ENCODE peak calls at places on chromosomes 2 and 18, in five cellular contexts. D is naive thymus-derived CD4-positive, alpha-beta T cell; N is CD8-positive, alpha-beta T cell; Y is left ventricle myocardium inferior; P is lung. W is an unnamed sample.
A peak's percentile ranks its signal among the peaks of the same experiment; 100 is the strongest.

GRCh38 chr2:140604096-140604495 is 1526.7 kb downstream of the LRP1B start:
- DNase-seq in D (no peak), N (no peak), Y (no peak), P (no peak), W (no peak)

GRCh38 chr2:68185541-68186164 is 28.0 kb downstream of the PNO1 start:
- DNase-seq in D (peak; percentile 51), N (peak; percentile 11), Y (no peak), P (peak; percentile 47), W (peak; percentile 69)

GRCh38 chr2:53077413-53077812 is 690.2 kb upstream of the CHAC2 start:
- DNase-seq in D (no peak), N (no peak), Y (no peak), P (no peak), W (no peak)

GRCh38 chr2:236512902-236513433 is 56.7 kb upstream of the ACKR3 start:
- DNase-seq in D (peak; percentile 69), N (peak; percentile 52), Y (peak; percentile 53), P (peak; percentile 61), W (peak; percentile 55)

GRCh38 chr2:99998981-99999380 is 143.4 kb downstream of the AFF3 start:
- DNase-seq in D (no peak), N (no peak), Y (no peak), P (no peak), W (no peak)

GRCh38 chr2:41737888-41738287 is 309.9 kb upstream of the PKDCC start:
- DNase-seq in D (no peak), N (no peak), Y (no peak), P (no peak), W (no peak)

GRCh38 chr2:61763605-61764034 is 90.2 kb downstream of the FAM161A start:
- DNase-seq in D (no peak), N (no peak), Y (peak; percentile 81), P (peak; percentile 78), W (peak; percentile 93)

GRCh38 chr2:44547713-44548112 is 186.0 kb downstream of the CAMKMT start:
- DNase-seq in D (no peak), N (no peak), Y (no peak), P (no peak), W (no peak)

GRCh38 chr2:156565066-156565710 is 129.0 kb downstream of the GPD2 start:
- DNase-seq in D (no peak), N (no peak), Y (no peak), P (no peak), W (no peak)

GRCh38 chr2:190847504-190848201 is 33.0 kb upstream of the GLS start:
- DNase-seq in D (no peak), N (no peak), Y (no peak), P (no peak), W (no peak)

GRCh38 chr2:181988154-181988924 is 2.7 kb downstream of the PPP1R1C start:
- DNase-seq in D (no peak), N (no peak), Y (no peak), P (no peak), W (no peak)

GRCh38 chr2:241279413-241279812 is 36.1 kb downstream of the HDLBP start:
- DNase-seq in D (no peak), N (no peak), Y (no peak), P (no peak), W (no peak)

GRCh38 chr2:24086241-24086640 is 1.6 kb upstream of the TP53I3 start:
- DNase-seq in D (no peak), N (no peak), Y (no peak), P (no peak), W (no peak)

GRCh38 chr18:53991202-53991601 is 233.3 kb downstream of the MBD2 start:
- DNase-seq in D (no peak), N (no peak), Y (no peak), P (no peak), W (no peak)

GRCh38 chr2:10042301-10043161 is 819 bp upstream of the KLF11 start:
- DNase-seq in D (peak; percentile 58), N (no peak), Y (peak; percentile 89), P (peak; percentile 79), W (peak; percentile 88)

GRCh38 chr2:132557694-132558093 is 112.3 kb downstream of the LYPD1 start:
- DNase-seq in D (no peak), N (no peak), Y (no peak), P (no peak), W (no peak)

GRCh38 chr18:23210526-23210925 is 75.2 kb downstream of the CABLES1 start:
- DNase-seq in D (no peak), N (no peak), Y (no peak), P (no peak), W (no peak)

GRCh38 chr2:64730551-64731305 is 77.0 kb upstream of the SERTAD2 start:
- DNase-seq in D (peak; percentile 52), N (no peak), Y (peak; percentile 38), P (peak; percentile 47), W (peak; percentile 51)

GRCh38 chr2:10271946-10272345 is 30.8 kb upstream of the HPCAL1 start:
- DNase-seq in D (no peak), N (no peak), Y (no peak), P (no peak), W (no peak)

GRCh38 chr2:200856806-200857205 is 7.7 kb downstream of the CLK1 start:
- DNase-seq in D (no peak), N (no peak), Y (no peak), P (no peak), W (no peak)

GRCh38 chr18:2970762-2971659 is 41.9 kb downstream of the LPIN2 start:
- DNase-seq in D (no peak), N (no peak), Y (no peak), P (no peak), W (no peak)

GRCh38 chr2:239462671-239463506 is 62.1 kb upstream of the HDAC4 start:
- DNase-seq in D (no peak), N (no peak), Y (no peak), P (no peak), W (no peak)

GRCh38 chr18:76363451-76364120 is 131.5 kb downstream of the ZNF516 start:
- DNase-seq in D (no peak), N (no peak), Y (no peak), P (no peak), W (no peak)

GRCh38 chr2:9122367-9122766 is 84.2 kb upstream of the ASAP2 start:
- DNase-seq in D (no peak), N (no peak), Y (no peak), P (no peak), W (no peak)

GRCh38 chr18:23950644-23951043 is 63.9 kb upstream of the TTC39C start:
- DNase-seq in D (no peak), N (no peak), Y (no peak), P (no peak), W (no peak)

GRCh38 chr18:30186245-30186644 is 856.3 kb downstream of the DSC3 start:
- DNase-seq in D (no peak), N (no peak), Y (no peak), P (no peak), W (no peak)

GRCh38 chr2:234978466-234979203 is 26.8 kb downstream of the SH3BP4 start:
- DNase-seq in D (no peak), N (no peak), Y (no peak), P (peak; percentile 67), W (no peak)

GRCh38 chr2:234976479-234977227 is 24.8 kb downstream of the SH3BP4 start:
- DNase-seq in D (no peak), N (no peak), Y (no peak), P (no peak), W (no peak)

GRCh38 chr2:234979204-234980167 is 27.7 kb downstream of the SH3BP4 start:
- DNase-seq in D (no peak), N (no peak), Y (no peak), P (no peak), W (no peak)

GRCh38 chr2:234975611-234976010 is 23.8 kb downstream of the SH3BP4 start:
- DNase-seq in D (no peak), N (no peak), Y (no peak), P (no peak), W (no peak)

GRCh38 chr2:234977228-234977679 is 25.4 kb downstream of the SH3BP4 start:
- DNase-seq in D (no peak), N (no peak), Y (no peak), P (no peak), W (no peak)
- H3K27ac ChIP-seq in D (no peak overlapping the region), N (no peak overlapping the region), Y (no peak overlapping the region), P (no peak overlapping the region), W (no peak overlapping the region)

GRCh38 chr2:15942711-15943345 is 2.5 kb downstream of the MYCN start:
- DNase-seq in D (no peak), N (no peak), Y (no peak), P (no peak), W (no peak)

GRCh38 chr2:15940661-15941482 is 522 bp downstream of the MYCN start:
- DNase-seq in D (no peak), N (no peak), Y (no peak), P (no peak), W (no peak)

GRCh38 chr2:15943378-15943851 is 3.1 kb downstream of the MYCN start:
- DNase-seq in D (no peak), N (no peak), Y (peak; percentile 38), P (no peak), W (peak; percentile 55)

GRCh38 chr2:15941483-15941853 is 1.1 kb downstream of the MYCN start:
- DNase-seq in D (no peak), N (no peak), Y (no peak), P (no peak), W (no peak)

GRCh38 chr2:15941970-15942710 is 1.8 kb downstream of the MYCN start:
- DNase-seq in D (peak; percentile 11), N (no peak), Y (no peak), P (no peak), W (no peak)
- H3K4me3 ChIP-seq in D (peak overlapping the region; percentile 46), N (peak overlapping the region; percentile 60), Y (peak overlapping the region; percentile 73), P (peak overlapping the region; percentile 55), W (peak overlapping the region; percentile 63)

DNA sequence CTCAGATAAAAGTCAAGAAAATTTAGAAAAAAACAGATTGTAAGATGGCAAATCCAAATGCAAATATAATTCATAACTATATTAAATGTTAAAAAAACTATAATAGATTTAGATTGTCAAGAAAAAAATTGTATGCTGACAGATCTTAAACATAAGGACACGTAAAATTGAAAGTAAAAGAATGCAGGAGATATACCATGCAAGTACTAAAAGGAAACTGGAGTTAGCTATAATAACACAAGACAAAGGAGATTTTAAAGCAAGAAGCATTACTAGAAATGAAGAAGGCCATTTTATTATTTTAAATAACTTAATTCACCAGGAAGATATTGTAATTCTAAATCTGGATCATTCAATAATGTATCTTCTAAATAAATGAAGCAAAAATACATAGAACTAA is 48.3 kb downstream of the TTC21B start:
- DNase-seq in D (no peak), N (no peak), Y (no peak), P (no peak), W (no peak)
- H3K4me1 ChIP-seq in D (no peaks in the 10 kb centered on the region), N (no peaks in the 10 kb centered on the region), Y (peaks cover 15% of the 10 kb centered on the region), P (peaks cover 8% of the 10 kb centered on the region), W (no peaks in the 10 kb centered on the region)

DNA sequence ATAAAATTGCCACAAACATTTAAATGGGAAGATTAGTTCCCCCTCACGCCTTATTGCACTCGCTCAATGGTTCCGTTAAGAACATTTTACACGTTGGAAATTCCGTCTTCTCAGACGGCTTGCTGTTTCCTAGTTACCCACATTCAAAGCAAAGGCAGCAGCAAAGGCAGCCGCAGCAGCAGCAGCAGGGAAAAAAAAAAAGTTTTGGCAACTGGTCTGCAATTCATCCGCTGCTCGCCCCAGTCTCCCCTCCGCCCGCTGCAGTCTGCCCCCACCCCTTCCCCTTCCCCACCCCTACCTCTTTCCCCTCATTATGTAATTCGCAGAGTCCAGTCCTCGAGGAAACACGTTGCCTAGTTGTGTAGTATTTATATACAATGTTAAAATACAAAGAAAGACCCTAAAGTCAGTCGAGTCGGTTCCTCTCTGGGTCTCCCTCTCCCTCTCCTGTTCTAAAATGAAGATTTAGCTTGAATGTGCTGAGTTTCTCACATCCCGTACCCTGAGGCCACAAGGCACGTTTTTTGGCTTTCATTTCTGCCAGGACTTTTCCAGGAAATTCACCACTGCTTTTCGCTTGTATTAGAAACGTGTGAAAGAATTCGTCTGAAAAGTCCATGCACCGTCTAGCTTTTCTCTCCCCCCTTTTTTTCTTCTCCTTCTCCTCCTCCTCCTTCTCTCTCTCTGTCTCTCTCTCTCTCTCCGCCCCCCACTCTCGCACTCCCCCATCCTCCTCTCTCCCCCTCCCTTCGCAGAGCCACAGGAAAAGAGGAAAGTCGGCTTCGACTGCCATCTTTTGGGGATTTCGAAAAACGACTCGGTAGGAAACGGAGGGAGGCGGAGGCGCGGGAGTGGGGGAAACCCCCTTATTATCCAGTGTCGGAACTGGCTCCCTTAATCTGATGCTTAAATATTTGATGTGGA is 140.0 kb downstream of the MEIS1 start:
- DNase-seq in D (no peak), N (no peak), Y (peak; percentile 26), P (peak; percentile 58), W (peak; percentile 65)
- H3K27ac ChIP-seq in D (no peak overlapping the region), N (no peak overlapping the region), Y (peak overlapping the region; percentile 57), P (no peak overlapping the region), W (no peak overlapping the region)

W was measured in psoas muscle.